ENCODE peak calls at places on chromosomes 12 and 14, in seven cellular contexts. One of them, this sample, is unnamed.

GRCh38 chr12:94041833-94042232 is 106.5 kb upstream of the PLXNC1 start:
- DNase-seq in occipital lobe: no peak
- DNase-seq in colonic mucosa: no peak
- DNase-seq in HTR-8/SVneo: no peak
- DNase-seq in nucleus accumbens: no peak
- DNase-seq in sciatic nerve: no peak
- DNase-seq in NCI-H2081: no peak
- DNase-seq in this sample: no peak

GRCh38 chr14:67837011-67837624 is 17.5 kb downstream of the RAD51B start:
- DNase-seq in NCI-H2081: peak
- DNase-seq in colonic mucosa: peak
- DNase-seq in occipital lobe: no peak
- DNase-seq in nucleus accumbens: no peak
- DNase-seq in sciatic nerve: no peak
- DNase-seq in HTR-8/SVneo: peak
- DNase-seq in this sample: peak

GRCh38 chr12:82774666-82775065 is 88.0 kb downstream of the TMTC2 start:
- DNase-seq in HTR-8/SVneo: no peak
- DNase-seq in NCI-H2081: no peak
- DNase-seq in occipital lobe: no peak
- DNase-seq in colonic mucosa: no peak
- DNase-seq in nucleus accumbens: no peak
- DNase-seq in sciatic nerve: no peak
- DNase-seq in this sample: no peak

GRCh38 chr12:75998292-75999063 is 33.1 kb downstream of the PHLDA1 start:
- DNase-seq in occipital lobe: no peak
- DNase-seq in NCI-H2081: no peak
- DNase-seq in sciatic nerve: no peak
- DNase-seq in colonic mucosa: no peak
- DNase-seq in nucleus accumbens: no peak
- DNase-seq in HTR-8/SVneo: no peak
- DNase-seq in this sample: no peak

GRCh38 chr12:90947869-90948268 is 7.1 kb downstream of the CCER1 start:
- DNase-seq in sciatic nerve: no peak
- DNase-seq in nucleus accumbens: no peak
- DNase-seq in colonic mucosa: no peak
- DNase-seq in HTR-8/SVneo: no peak
- DNase-seq in NCI-H2081: no peak
- DNase-seq in occipital lobe: no peak
- DNase-seq in this sample: no peak

GRCh38 chr14:52012635-52013034 is 23.3 kb downstream of the RTRAF start:
- DNase-seq in NCI-H2081: no peak
- DNase-seq in nucleus accumbens: no peak
- DNase-seq in colonic mucosa: no peak
- DNase-seq in occipital lobe: no peak
- DNase-seq in sciatic nerve: no peak
- DNase-seq in HTR-8/SVneo: no peak
- DNase-seq in this sample: no peak

GRCh38 chr12:53533476-53533875 is 26.2 kb upstream of the NPFF start:
- DNase-seq in sciatic nerve: no peak
- DNase-seq in occipital lobe: no peak
- DNase-seq in HTR-8/SVneo: no peak
- DNase-seq in NCI-H2081: no peak
- DNase-seq in colonic mucosa: no peak
- DNase-seq in nucleus accumbens: no peak
- DNase-seq in this sample: no peak

GRCh38 chr12:51530208-51530607 is 60.8 kb upstream of the SCN8A start:
- DNase-seq in colonic mucosa: no peak
- DNase-seq in sciatic nerve: no peak
- DNase-seq in NCI-H2081: no peak
- DNase-seq in HTR-8/SVneo: no peak
- DNase-seq in occipital lobe: no peak
- DNase-seq in nucleus accumbens: no peak
- DNase-seq in this sample: no peak

GRCh38 chr12:92593734-92594402 is 108.9 kb upstream of the PLEKHG7 start:
- DNase-seq in nucleus accumbens: no peak
- DNase-seq in occipital lobe: no peak
- DNase-seq in NCI-H2081: no peak
- DNase-seq in sciatic nerve: no peak
- DNase-seq in HTR-8/SVneo: peak
- DNase-seq in colonic mucosa: peak
- DNase-seq in this sample: no peak

GRCh38 chr12:109289004-109289403 is 20.1 kb downstream of the FOXN4 start:
- DNase-seq in colonic mucosa: no peak
- DNase-seq in nucleus accumbens: no peak
- DNase-seq in NCI-H2081: no peak
- DNase-seq in HTR-8/SVneo: no peak
- DNase-seq in sciatic nerve: no peak
- DNase-seq in occipital lobe: no peak
- DNase-seq in this sample: no peak

GRCh38 chr12:124469193-124469888 is 98.1 kb downstream of the NCOR2 start:
- DNase-seq in sciatic nerve: no peak
- DNase-seq in nucleus accumbens: no peak
- DNase-seq in NCI-H2081: no peak
- DNase-seq in HTR-8/SVneo: no peak
- DNase-seq in occipital lobe: no peak
- DNase-seq in colonic mucosa: no peak
- DNase-seq in this sample: no peak

GRCh38 chr12:467591-467990 is 7.9 kb downstream of the B4GALNT3 start:
- DNase-seq in HTR-8/SVneo: no peak
- DNase-seq in colonic mucosa: no peak
- DNase-seq in sciatic nerve: no peak
- DNase-seq in nucleus accumbens: no peak
- DNase-seq in occipital lobe: no peak
- DNase-seq in NCI-H2081: no peak
- DNase-seq in this sample: no peak

GRCh38 chr12:105590571-105590970 is 260.1 kb downstream of the C12orf75 start:
- DNase-seq in HTR-8/SVneo: peak
- DNase-seq in sciatic nerve: no peak
- DNase-seq in occipital lobe: no peak
- DNase-seq in nucleus accumbens: no peak
- DNase-seq in NCI-H2081: no peak
- DNase-seq in colonic mucosa: no peak
- DNase-seq in this sample: no peak

GRCh38 chr12:131056626-131057025 is 102.9 kb downstream of the ADGRD1 start:
- DNase-seq in nucleus accumbens: no peak
- DNase-seq in colonic mucosa: no peak
- DNase-seq in sciatic nerve: peak
- DNase-seq in HTR-8/SVneo: no peak
- DNase-seq in occipital lobe: no peak
- DNase-seq in NCI-H2081: no peak
- DNase-seq in this sample: no peak

GRCh38 chr12:89103831-89104230 is 248.5 kb downstream of the DUSP6 start:
- DNase-seq in nucleus accumbens: no peak
- DNase-seq in HTR-8/SVneo: no peak
- DNase-seq in occipital lobe: no peak
- DNase-seq in colonic mucosa: no peak
- DNase-seq in NCI-H2081: no peak
- DNase-seq in sciatic nerve: no peak
- DNase-seq in this sample: no peak